ENCODE peak calls at places on chromosomes 6 and 20, in five cellular contexts. V is IMR-90, P is mesenchymal stem cell, S is mesendoderm, Q is H9. F is an unnamed sample.

GRCh38 chr20:41275181-41275793 is 42.2 kb downstream of the ZHX3 start:
- DNase-seq in V (peak), P (peak), S (no peak), Q (no peak), F (no peak)

GRCh38 chr6:113526553-113526952 is 330.6 kb upstream of the MARCKS start:
- DNase-seq in V (no peak), P (no peak), S (no peak), Q (no peak), F (no peak)

GRCh38 chr20:3563548-3564177 is 92.8 kb downstream of the ATRN start:
- DNase-seq in V (peak), P (peak), S (peak), Q (no peak), F (peak)

GRCh38 chr6:114376611-114377206 is 33.9 kb upstream of the HS3ST5 start:
- DNase-seq in V (no peak), P (no peak), S (no peak), Q (no peak), F (no peak)

GRCh38 chr6:137223370-137224131 is 4.4 kb upstream of the IFNGR1 start:
- DNase-seq in V (peak), P (peak), S (no peak), Q (no peak), F (no peak)

GRCh38 chr20:32968833-32969241 is 35.4 kb downstream of the SUN5 start:
- DNase-seq in V (no peak), P (no peak), S (no peak), Q (peak), F (no peak)

GRCh38 chr6:46816626-46817025 is 23.4 kb downstream of the MEP1A start:
- DNase-seq in V (no peak), P (no peak), S (no peak), Q (no peak), F (no peak)

GRCh38 chr20:38871560-38871953 is 54.7 kb upstream of the FAM83D start:
- DNase-seq in V (no peak), P (no peak), S (no peak), Q (no peak), F (no peak)

GRCh38 chr20:23666189-23666588 is 22.6 kb downstream of the CST4 start:
- DNase-seq in V (no peak), P (peak), S (peak), Q (no peak), F (no peak)

GRCh38 chr6:42168650-42169049 is 4.5 kb upstream of the GUCA1A start:
- DNase-seq in V (no peak), P (no peak), S (no peak), Q (no peak), F (no peak)

GRCh38 chr6:156396068-156396771 is 381.0 kb upstream of the ARID1B start:
- DNase-seq in V (no peak), P (no peak), S (no peak), Q (no peak), F (peak)

GRCh38 chr6:7628915-7629314 is 38.9 kb downstream of the SNRNP48 start:
- DNase-seq in V (no peak), P (no peak), S (no peak), Q (no peak), F (no peak)

GRCh38 chr6:19851273-19852089 is 14.3 kb downstream of the ID4 start:
- DNase-seq in V (peak), P (peak), S (peak), Q (peak), F (peak)

GRCh38 chr20:46305331-46305972 is 2.8 kb downstream of the CDH22 start:
- DNase-seq in V (no peak), P (no peak), S (no peak), Q (no peak), F (no peak)

GRCh38 chr20:62516345-62516744 is 40.5 kb upstream of the GATA5 start:
- DNase-seq in V (no peak), P (no peak), S (peak), Q (peak), F (no peak)

GRCh38 chr6:132320007-132320406 is 81.3 kb downstream of the MOXD1 start:
- DNase-seq in V (peak), P (peak), S (no peak), Q (no peak), F (no peak)

GRCh38 chr6:53645850-53646249 is 19.7 kb downstream of the KLHL31 start:
- DNase-seq in V (no peak), P (no peak), S (no peak), Q (no peak), F (no peak)

GRCh38 chr20:5928063-5928462 is 22.3 kb downstream of the TRMT6 start:
- DNase-seq in V (no peak), P (no peak), S (no peak), Q (no peak), F (no peak)

GRCh38 chr6:21998539-21998938 is 298.3 kb downstream of the PRL start:
- DNase-seq in V (no peak), P (no peak), S (no peak), Q (no peak), F (no peak)

GRCh38 chr6:151179321-151179720 is 60.4 kb upstream of the AKAP12 start:
- DNase-seq in V (peak), P (peak), S (no peak), Q (no peak), F (no peak)

GRCh38 chr6:43784049-43784855 is 14.2 kb downstream of the VEGFA start:
- DNase-seq in V (no peak), P (no peak), S (no peak), Q (no peak), F (no peak)

GRCh38 chr20:35820715-35821114 is 48.9 kb downstream of the PHF20 start:
- DNase-seq in V (peak), P (peak), S (no peak), Q (no peak), F (no peak)

GRCh38 chr6:166910601-166911000 is 45.7 kb downstream of the RNASET2 start:
- DNase-seq in V (peak), P (no peak), S (no peak), Q (no peak), F (no peak)

GRCh38 chr20:52972190-52972937 is at the start of gene TSHZ2:
- DNase-seq in V (peak), P (peak), S (peak), Q (peak), F (no peak)

GRCh38 chr20:19815553-19815991 is 57.5 kb downstream of the RIN2 start:
- DNase-seq in V (peak), P (peak), S (peak), Q (no peak), F (no peak)

GRCh38 chr20:62208805-62209755 is 11.0 kb downstream of the HRH3 start:
- DNase-seq in V (no peak), P (no peak), S (peak), Q (peak), F (no peak)

GRCh38 chr20:47502801-47503239 is 1.1 kb downstream of the NCOA3 start:
- DNase-seq in V (peak), P (peak), S (peak), Q (no peak), F (peak)

GRCh38 chr20:58907481-58908137 is 55.1 kb downstream of the GNAS start:
- DNase-seq in V (peak), P (peak), S (no peak), Q (no peak), F (no peak)

GRCh38 chr20:15756001-15756400 is 817.2 kb downstream of the KIF16B start:
- DNase-seq in V (no peak), P (no peak), S (no peak), Q (no peak), F (no peak)

DNA sequence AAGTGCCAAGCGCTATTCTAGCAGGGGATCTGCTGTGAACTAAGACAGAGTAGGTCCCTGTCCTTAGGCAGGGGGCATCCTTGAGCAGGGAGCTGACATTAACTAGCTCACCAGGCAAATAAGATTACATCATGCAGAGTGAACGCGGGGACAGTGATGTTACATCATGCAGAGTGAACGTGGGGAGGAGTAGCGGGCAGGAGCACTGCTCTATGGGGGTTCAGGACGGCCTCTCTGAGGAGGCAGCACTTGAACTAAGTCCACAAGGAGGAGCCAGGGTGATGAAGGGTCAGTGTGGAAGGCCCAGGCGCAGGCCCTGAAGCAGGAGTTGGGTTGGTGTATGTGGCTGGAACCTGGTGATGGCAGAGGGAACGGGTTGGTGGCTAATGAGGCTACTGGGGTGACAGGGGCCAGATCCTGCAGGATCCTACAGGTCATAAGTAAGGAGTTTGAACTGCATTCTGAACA is 38.7 kb downstream of the KAT14 start:
- DNase-seq in V (no peak), P (no peak), S (peak), Q (peak), F (no peak)
- H3K4ac ChIP-seq in V (no peak), P (no peak), S (peak), Q (no peak), F (no peak)

GRCh38 chr20:44176833-44177533 is 10.0 kb downstream of the JPH2 start:
- DNase-seq in V (no peak), P (no peak), S (peak), Q (no peak), F (no peak)
- H4K8ac ChIP-seq in V (no peak), P (peak), S (no peak), Q (no peak), F (no peak)

DNA sequence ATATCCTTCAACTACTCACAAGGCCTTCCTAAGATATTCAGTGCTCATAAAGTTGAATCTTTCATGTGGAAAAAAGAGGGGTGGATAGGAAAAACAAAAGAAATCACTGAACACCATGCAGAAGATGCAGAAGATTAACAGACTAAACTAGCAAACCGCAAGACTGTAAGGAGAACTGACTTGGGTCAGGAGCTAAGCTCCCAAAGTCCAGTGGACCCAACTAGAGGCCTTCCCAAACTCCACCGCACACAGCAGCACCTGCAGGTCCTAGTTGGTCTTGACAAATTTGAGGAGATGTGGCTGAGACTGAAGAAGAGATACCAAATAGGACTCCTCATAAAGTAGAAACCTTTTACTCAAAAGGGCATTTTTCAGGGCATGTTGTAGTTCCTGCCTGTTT is 3.3 kb downstream of the RIPK1 start:
- DNase-seq in V (no peak), P (no peak), S (no peak), Q (no peak), F (no peak)
- H3K4ac ChIP-seq in V (no peak), P (no peak), S (no peak), Q (no peak), F (no peak)

DNA sequence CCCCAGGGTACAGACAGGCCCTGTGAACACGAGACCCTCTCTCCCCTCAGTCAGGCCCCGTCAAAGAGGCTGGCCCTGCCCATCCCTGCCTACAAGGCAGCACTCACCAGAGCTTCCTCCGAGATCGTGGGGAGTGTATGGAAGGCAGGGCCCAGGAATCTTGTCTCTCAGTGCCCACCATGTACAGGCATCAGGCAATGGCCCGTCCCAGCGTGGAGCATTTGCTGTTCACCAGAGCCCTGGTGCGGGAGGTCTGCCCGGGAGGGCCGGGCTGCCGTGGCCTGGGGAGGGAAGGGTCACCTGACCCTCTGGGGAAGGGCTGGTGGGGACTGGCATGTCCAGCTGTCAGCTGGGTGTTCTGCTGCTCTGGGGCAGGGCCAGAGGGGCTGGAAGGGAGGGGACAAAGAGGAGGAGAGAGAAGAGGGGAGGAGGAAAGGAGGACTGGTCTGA is at the start of gene IP6K3:
- DNase-seq in V (no peak), P (peak), S (no peak), Q (no peak), F (no peak)
- H4K8ac ChIP-seq in V (peak), P (peak), S (no peak), Q (no peak), F (peak)

GRCh38 chr6:147347179-147347881 is 143.1 kb downstream of the STXBP5 start:
- DNase-seq in V (no peak), P (no peak), S (no peak), Q (no peak), F (no peak)

GRCh38 chr6:147345902-147346301 is 141.7 kb downstream of the STXBP5 start:
- DNase-seq in V (no peak), P (no peak), S (no peak), Q (no peak), F (no peak)

DNA sequence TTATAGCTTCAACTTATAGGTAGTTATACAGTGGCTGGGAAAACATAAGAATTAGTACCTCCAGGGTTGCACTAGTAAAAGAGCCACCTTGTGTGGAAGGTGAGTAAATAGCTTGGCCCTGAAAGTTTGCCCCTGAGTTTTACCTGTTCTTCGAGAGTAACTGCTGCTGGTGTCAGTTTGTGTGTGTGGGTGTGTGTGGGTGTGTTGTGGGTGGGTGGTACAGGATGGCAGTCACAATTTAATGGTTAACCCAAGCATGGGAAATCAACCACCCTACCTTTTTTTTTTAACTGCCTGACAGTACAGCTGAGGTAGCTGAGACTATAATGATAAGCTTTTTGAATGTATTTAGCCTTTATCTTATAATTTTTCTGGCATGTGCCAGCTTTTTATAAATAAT is 137.3 kb downstream of the STXBP5 start:
- DNase-seq in V (no peak), P (no peak), S (no peak), Q (no peak), F (no peak)
- H3K4ac ChIP-seq in V (no peak), P (no peak), S (no peak), Q (no peak), F (no peak)

GRCh38 chr6:39899540-39900295 is 34.5 kb downstream of the MOCS1 start:
- DNase-seq in V (peak), P (no peak), S (no peak), Q (no peak), F (no peak)
- H4K8ac ChIP-seq in V (no peak), P (no peak), S (no peak), Q (no peak), F (no peak)

GRCh38 chr20:51424270-51425041 is 118.1 kb downstream of the NFATC2 start:
- DNase-seq in V (no peak), P (no peak), S (no peak), Q (no peak), F (no peak)

GRCh38 chr20:51425347-51426106 is 117.0 kb downstream of the NFATC2 start:
- DNase-seq in V (no peak), P (no peak), S (no peak), Q (no peak), F (no peak)

GRCh38 chr20:51420805-51421204 is 121.7 kb downstream of the NFATC2 start:
- DNase-seq in V (no peak), P (no peak), S (no peak), Q (no peak), F (no peak)

GRCh38 chr20:51423810-51424209 is 118.7 kb downstream of the NFATC2 start:
- DNase-seq in V (no peak), P (peak), S (peak), Q (peak), F (no peak)

DNA sequence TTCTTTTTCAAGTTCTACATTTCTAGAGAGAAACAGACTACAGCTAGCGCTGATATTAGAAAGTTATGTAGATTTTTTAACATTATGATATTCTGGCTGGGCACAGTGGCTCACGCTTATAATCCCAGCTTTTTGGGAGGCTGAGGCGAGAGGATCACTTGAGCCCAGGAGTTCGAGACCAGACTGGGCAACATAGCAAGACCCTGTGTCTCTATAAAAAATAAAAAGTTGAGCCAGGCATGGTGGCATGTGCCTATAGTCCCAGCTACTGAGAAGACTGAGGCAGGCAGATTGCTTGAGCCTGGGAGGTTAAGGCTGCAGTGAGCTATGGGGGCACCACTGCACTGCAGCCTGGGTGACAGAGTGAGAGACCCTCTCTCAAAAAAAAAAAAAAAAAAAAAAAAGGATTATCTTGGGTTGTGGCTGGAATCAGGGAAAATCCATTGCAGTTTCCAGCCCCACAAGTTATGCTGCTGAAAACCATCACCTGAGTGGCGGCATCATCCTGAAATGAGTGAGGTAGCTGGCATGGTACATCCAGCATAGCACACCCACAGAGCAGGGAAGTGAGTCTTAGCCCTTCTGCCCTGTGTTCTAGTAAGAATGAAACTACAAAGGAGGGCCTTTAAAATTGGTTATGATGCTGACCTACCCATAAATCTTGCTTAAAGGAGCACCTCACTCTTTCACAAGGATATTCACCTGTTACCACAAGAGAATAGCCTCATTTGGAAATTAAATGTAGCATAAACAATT is 119.4 kb downstream of the NFATC2 start:
- DNase-seq in V (no peak), P (no peak), S (no peak), Q (no peak), F (no peak)
- H3K4ac ChIP-seq in V (no peak), P (no peak), S (no peak), Q (no peak), F (no peak)

DNA sequence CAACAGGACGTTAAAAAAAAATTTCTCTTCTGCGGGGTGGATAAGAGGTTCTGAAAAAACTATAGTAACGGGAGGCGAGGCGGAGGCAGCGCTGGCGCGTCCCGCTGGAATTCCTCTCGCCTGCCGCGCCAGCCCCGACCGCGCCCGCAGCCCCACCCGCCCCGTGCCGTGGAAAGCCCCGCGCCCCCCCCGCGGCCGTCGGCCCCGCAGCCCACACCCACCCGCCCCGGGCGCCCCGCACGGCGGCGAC is 476 bp upstream of the QKI start:
- DNase-seq in V (no peak), P (peak), S (no peak), Q (no peak), F (no peak)
- H4K8ac ChIP-seq in V (peak), P (peak), S (peak), Q (no peak), F (no peak)

F was measured in neuronal stem cell.